ENCODE peak calls at places on chromosome 14, in ten cellular contexts. C is DMS 273 treated with DMSO at 0.1 percent for 48 hours; O is endothelial cell; J is NCI-H446 treated with DMSO at 0.1 percent for 48 hours; Q is activated T-helper 1 cell treated with anti-CD3 and anti-CD28 coated beads, Interleukin-12 subunit alpha, Interleukin-12 subunit beta, Interleukin-2, Interleukin-4 antibody, amounts not matched to agents 30 ng/mL and 10 ng/mL and 1 ng/mL, durations not matched to agents 14 hours and 24 hours and 36 hours; P is NCI-H1694 treated with DMSO at 0.1 percent for 48 hours; H is stimulated activated CD4-positive, alpha-beta T cell treated with anti-CD3 and anti-CD28 coated beads, Interleukin-15, amount 100 ng/mL, for 24 hours; T is uterus; S is HFFc6; D is NCI-H526. Z is an unnamed sample.

GRCh38 chr14:26984318-26985177 is 386.7 kb upstream of the NOVA1 start:
- DNase-seq in C (no peak), H (peak; percentile 38), Q (no peak), S (no peak), P (peak; percentile 61), O (peak; percentile 74), T (peak; percentile 72), J (peak; percentile 57), D (peak; percentile 50), Z (peak; percentile 74)

GRCh38 chr14:104794099-104794498 is 1.4 kb downstream of the AKT1 start:
- DNase-seq in H (peak; percentile 74), S (peak; percentile 8), D (no peak), J (no peak), Q (peak; percentile 19), O (no peak), T (no peak), P (no peak), C (no peak), Z (no peak)

GRCh38 chr14:103109789-103110415 is 13.4 kb upstream of the TNFAIP2 start:
- DNase-seq in H (no peak), P (peak; percentile 75), S (peak; percentile 62), Q (no peak), O (no peak), T (peak; percentile 72), C (peak; percentile 26), D (no peak), J (no peak), Z (no peak)

GRCh38 chr14:102758087-102758486 is 19.2 kb upstream of the TRAF3 start:
- DNase-seq in C (no peak), J (no peak), P (no peak), T (no peak), O (no peak), S (no peak), D (no peak), H (no peak), Q (no peak), Z (no peak)

GRCh38 chr14:65286443-65286842 is 126.1 kb upstream of the FUT8 start:
- DNase-seq in Q (no peak), J (no peak), P (no peak), O (no peak), S (no peak), T (no peak), C (no peak), D (no peak), H (peak; percentile 56), Z (peak; percentile 69)

GRCh38 chr14:100747021-100747586 is 20.4 kb downstream of the DLK1 start:
- DNase-seq in D (no peak), S (peak; percentile 96), P (peak; percentile 66), C (no peak), O (no peak), H (no peak), J (no peak), T (peak; percentile 32), Q (no peak), Z (no peak)

GRCh38 chr14:78933948-78934524 is 763.9 kb downstream of the NRXN3 start:
- DNase-seq in Q (no peak), H (no peak), D (peak; percentile 11), P (peak; percentile 59), S (peak; percentile 25), T (no peak), J (no peak), C (peak; percentile 8), O (peak; percentile 19), Z (peak; percentile 26)

GRCh38 chr14:74552623-74553022 is 59.1 kb downstream of the ISCA2 start:
- DNase-seq in J (peak; percentile 17), D (no peak), O (no peak), C (no peak), P (no peak), H (no peak), Q (no peak), S (peak; percentile 2), T (peak; percentile 48), Z (no peak)

GRCh38 chr14:76828339-76829015 is 2.3 kb downstream of the LRRC74A start:
- DNase-seq in O (no peak), S (no peak), P (no peak), T (no peak), Q (no peak), D (no peak), H (no peak), C (no peak), J (no peak), Z (peak; percentile 38)

GRCh38 chr14:81169711-81170103 is 51.1 kb downstream of the GTF2A1 start:
- DNase-seq in C (no peak), J (no peak), Q (no peak), D (no peak), H (peak; percentile 17), T (peak; percentile 52), O (no peak), S (no peak), P (peak; percentile 54), Z (peak; percentile 69)

GRCh38 chr14:69711065-69711464 is 55.9 kb upstream of the SRSF5 start:
- DNase-seq in S (no peak), O (no peak), P (peak; percentile 95), C (peak; percentile 88), T (peak; percentile 47), Q (no peak), J (peak; percentile 90), D (no peak), H (no peak), Z (no peak)

GRCh38 chr14:89619616-89620273 is 202.7 kb upstream of the FOXN3 start:
- DNase-seq in C (no peak), S (no peak), J (no peak), P (peak; percentile 59), Q (no peak), D (no peak), T (no peak), O (no peak), H (no peak), Z (no peak)

GRCh38 chr14:65168840-65169239 is 66.5 kb upstream of the MAX start:
- DNase-seq in D (no peak), C (no peak), J (no peak), P (no peak), T (no peak), O (no peak), Q (no peak), S (peak; percentile 15), H (no peak), Z (peak; percentile 77)

GRCh38 chr14:21467620-21468019 is 9.1 kb downstream of the RAB2B start:
- DNase-seq in O (no peak), J (peak; percentile 47), T (no peak), C (no peak), D (no peak), P (no peak), S (peak; percentile 90), H (no peak), Q (no peak), Z (peak; percentile 30)